ENCODE peak calls at places on chromosomes 16 and 17, in eight cellular contexts. One of them, this sample, is unnamed.

GRCh38 chr16:12587170-12587569 is 216.5 kb downstream of the CPPED1 start:
- DNase-seq in COR-L47: no peak
- DNase-seq in Kasumi-1: no peak
- DNase-seq in B cell: no peak
- DNase-seq in hippocampal formation: no peak
- DNase-seq in stimulated activated CD4-positive, alpha-beta T cell treated with anti-CD3 and anti-CD28 coated beads, Interleukin-1b, Interleukin-23, amount 100 ng/mL, for 1 hour: no peak
- DNase-seq in GM10248: no peak
- DNase-seq in Caco-2: no peak
- DNase-seq in this sample: no peak

GRCh38 chr16:54291107-54291980 is 4.8 kb upstream of the IRX3 start:
- DNase-seq in COR-L47: no peak
- DNase-seq in Kasumi-1: no peak
- DNase-seq in B cell: no peak
- DNase-seq in hippocampal formation: no peak
- DNase-seq in stimulated activated CD4-positive, alpha-beta T cell treated with anti-CD3 and anti-CD28 coated beads, Interleukin-1b, Interleukin-23, amount 100 ng/mL, for 1 hour: no peak
- DNase-seq in GM10248: no peak
- DNase-seq in Caco-2: no peak
- DNase-seq in this sample: no peak

GRCh38 chr16:90081606-90081970 is 4.5 kb upstream of the PRDM7 start:
- DNase-seq in COR-L47: no peak
- DNase-seq in Kasumi-1: no peak
- DNase-seq in B cell: no peak
- DNase-seq in hippocampal formation: no peak
- DNase-seq in stimulated activated CD4-positive, alpha-beta T cell treated with anti-CD3 and anti-CD28 coated beads, Interleukin-1b, Interleukin-23, amount 100 ng/mL, for 1 hour: no peak
- DNase-seq in GM10248: no peak
- DNase-seq in Caco-2: no peak
- DNase-seq in this sample: no peak

GRCh38 chr17:79044462-79044861 is 20.5 kb downstream of the C1QTNF1 start:
- DNase-seq in COR-L47: no peak
- DNase-seq in Kasumi-1: no peak
- DNase-seq in B cell: no peak
- DNase-seq in hippocampal formation: no peak
- DNase-seq in stimulated activated CD4-positive, alpha-beta T cell treated with anti-CD3 and anti-CD28 coated beads, Interleukin-1b, Interleukin-23, amount 100 ng/mL, for 1 hour: no peak
- DNase-seq in GM10248: no peak
- DNase-seq in Caco-2: no peak
- DNase-seq in this sample: no peak

GRCh38 chr16:77211880-77212735 is 12.9 kb downstream of the SYCE1L start:
- DNase-seq in COR-L47: peak; percentile 72
- DNase-seq in Kasumi-1: peak; percentile 37
- DNase-seq in B cell: peak; percentile 73
- DNase-seq in hippocampal formation: no peak
- DNase-seq in stimulated activated CD4-positive, alpha-beta T cell treated with anti-CD3 and anti-CD28 coated beads, Interleukin-1b, Interleukin-23, amount 100 ng/mL, for 1 hour: peak; percentile 23
- DNase-seq in GM10248: peak; percentile 83
- DNase-seq in Caco-2: peak; percentile 87
- DNase-seq in this sample: peak; percentile 46

GRCh38 chr17:77535892-77536291 is 395.1 kb downstream of the SEC14L1 start:
- DNase-seq in COR-L47: no peak
- DNase-seq in Kasumi-1: no peak
- DNase-seq in B cell: no peak
- DNase-seq in hippocampal formation: no peak
- DNase-seq in stimulated activated CD4-positive, alpha-beta T cell treated with anti-CD3 and anti-CD28 coated beads, Interleukin-1b, Interleukin-23, amount 100 ng/mL, for 1 hour: no peak
- DNase-seq in GM10248: no peak
- DNase-seq in Caco-2: no peak
- DNase-seq in this sample: no peak

GRCh38 chr16:56961386-56961785 is 364 bp upstream of the CETP start:
- DNase-seq in COR-L47: no peak
- DNase-seq in Kasumi-1: no peak
- DNase-seq in B cell: no peak
- DNase-seq in hippocampal formation: no peak
- DNase-seq in stimulated activated CD4-positive, alpha-beta T cell treated with anti-CD3 and anti-CD28 coated beads, Interleukin-1b, Interleukin-23, amount 100 ng/mL, for 1 hour: no peak
- DNase-seq in GM10248: no peak
- DNase-seq in Caco-2: no peak
- DNase-seq in this sample: no peak

GRCh38 chr16:81451753-81452680 is 7.4 kb downstream of the CMIP start:
- DNase-seq in COR-L47: no peak
- DNase-seq in Kasumi-1: peak; percentile 76
- DNase-seq in B cell: no peak
- DNase-seq in hippocampal formation: peak; percentile 57
- DNase-seq in stimulated activated CD4-positive, alpha-beta T cell treated with anti-CD3 and anti-CD28 coated beads, Interleukin-1b, Interleukin-23, amount 100 ng/mL, for 1 hour: no peak
- DNase-seq in GM10248: no peak
- DNase-seq in Caco-2: no peak
- DNase-seq in this sample: no peak

GRCh38 chr17:63095459-63095858 is 129.4 kb downstream of the TANC2 start:
- DNase-seq in COR-L47: no peak
- DNase-seq in Kasumi-1: no peak
- DNase-seq in B cell: no peak
- DNase-seq in hippocampal formation: no peak
- DNase-seq in stimulated activated CD4-positive, alpha-beta T cell treated with anti-CD3 and anti-CD28 coated beads, Interleukin-1b, Interleukin-23, amount 100 ng/mL, for 1 hour: no peak
- DNase-seq in GM10248: no peak
- DNase-seq in Caco-2: no peak
- DNase-seq in this sample: no peak

GRCh38 chr16:74304164-74304834 is 7.7 kb downstream of the PSMD7 start:
- DNase-seq in COR-L47: no peak
- DNase-seq in Kasumi-1: peak; percentile 44
- DNase-seq in B cell: no peak
- DNase-seq in hippocampal formation: no peak
- DNase-seq in stimulated activated CD4-positive, alpha-beta T cell treated with anti-CD3 and anti-CD28 coated beads, Interleukin-1b, Interleukin-23, amount 100 ng/mL, for 1 hour: no peak
- DNase-seq in GM10248: no peak
- DNase-seq in Caco-2: no peak
- DNase-seq in this sample: no peak

GRCh38 chr17:29390856-29391631 is 881 bp downstream of the TAOK1 start:
- DNase-seq in COR-L47: no peak
- DNase-seq in Kasumi-1: peak; percentile 67
- DNase-seq in B cell: peak; percentile 38
- DNase-seq in hippocampal formation: peak; percentile 29
- DNase-seq in stimulated activated CD4-positive, alpha-beta T cell treated with anti-CD3 and anti-CD28 coated beads, Interleukin-1b, Interleukin-23, amount 100 ng/mL, for 1 hour: no peak
- DNase-seq in GM10248: no peak
- DNase-seq in Caco-2: peak; percentile 41
- DNase-seq in this sample: no peak

GRCh38 chr17:78179372-78179771 is 7.5 kb downstream of the TK1 start:
- DNase-seq in COR-L47: no peak
- DNase-seq in Kasumi-1: no peak
- DNase-seq in B cell: no peak
- DNase-seq in hippocampal formation: no peak
- DNase-seq in stimulated activated CD4-positive, alpha-beta T cell treated with anti-CD3 and anti-CD28 coated beads, Interleukin-1b, Interleukin-23, amount 100 ng/mL, for 1 hour: no peak
- DNase-seq in GM10248: no peak
- DNase-seq in Caco-2: no peak
- DNase-seq in this sample: no peak

GRCh38 chr16:71900336-71900735 is 5.0 kb downstream of the IST1 start:
- DNase-seq in COR-L47: no peak
- DNase-seq in Kasumi-1: peak; percentile 91
- DNase-seq in B cell: no peak
- DNase-seq in hippocampal formation: peak; percentile 29
- DNase-seq in stimulated activated CD4-positive, alpha-beta T cell treated with anti-CD3 and anti-CD28 coated beads, Interleukin-1b, Interleukin-23, amount 100 ng/mL, for 1 hour: no peak
- DNase-seq in GM10248: no peak
- DNase-seq in Caco-2: no peak
- DNase-seq in this sample: no peak

GRCh38 chr17:13332207-13332606 is 269.5 kb downstream of the HS3ST3A1 start:
- DNase-seq in COR-L47: no peak
- DNase-seq in Kasumi-1: no peak
- DNase-seq in B cell: no peak
- DNase-seq in hippocampal formation: no peak
- DNase-seq in stimulated activated CD4-positive, alpha-beta T cell treated with anti-CD3 and anti-CD28 coated beads, Interleukin-1b, Interleukin-23, amount 100 ng/mL, for 1 hour: no peak
- DNase-seq in GM10248: no peak
- DNase-seq in Caco-2: no peak
- DNase-seq in this sample: no peak

GRCh38 chr17:46063239-46063638 is 64.2 kb downstream of the STH start:
- DNase-seq in COR-L47: no peak
- DNase-seq in Kasumi-1: no peak
- DNase-seq in B cell: no peak
- DNase-seq in hippocampal formation: no peak
- DNase-seq in stimulated activated CD4-positive, alpha-beta T cell treated with anti-CD3 and anti-CD28 coated beads, Interleukin-1b, Interleukin-23, amount 100 ng/mL, for 1 hour: no peak
- DNase-seq in GM10248: no peak
- DNase-seq in Caco-2: no peak
- DNase-seq in this sample: no peak

GRCh38 chr17:43974541-43975315 is 21.0 kb upstream of the PYY start:
- DNase-seq in COR-L47: no peak
- DNase-seq in Kasumi-1: no peak
- DNase-seq in B cell: no peak
- DNase-seq in hippocampal formation: no peak
- DNase-seq in stimulated activated CD4-positive, alpha-beta T cell treated with anti-CD3 and anti-CD28 coated beads, Interleukin-1b, Interleukin-23, amount 100 ng/mL, for 1 hour: no peak
- DNase-seq in GM10248: no peak
- DNase-seq in Caco-2: no peak
- DNase-seq in this sample: no peak

GRCh38 chr16:71421911-71422310 is 19.9 kb downstream of the TLE7 start:
- DNase-seq in COR-L47: no peak
- DNase-seq in Kasumi-1: peak; percentile 41
- DNase-seq in B cell: no peak
- DNase-seq in hippocampal formation: no peak
- DNase-seq in stimulated activated CD4-positive, alpha-beta T cell treated with anti-CD3 and anti-CD28 coated beads, Interleukin-1b, Interleukin-23, amount 100 ng/mL, for 1 hour: no peak
- DNase-seq in GM10248: peak; percentile 59
- DNase-seq in Caco-2: no peak
- DNase-seq in this sample: no peak

GRCh38 chr16:13307861-13308260 is 406.5 kb downstream of the SHISA9 start:
- DNase-seq in COR-L47: no peak
- DNase-seq in Kasumi-1: no peak
- DNase-seq in B cell: no peak
- DNase-seq in hippocampal formation: no peak
- DNase-seq in stimulated activated CD4-positive, alpha-beta T cell treated with anti-CD3 and anti-CD28 coated beads, Interleukin-1b, Interleukin-23, amount 100 ng/mL, for 1 hour: no peak
- DNase-seq in GM10248: no peak
- DNase-seq in Caco-2: no peak
- DNase-seq in this sample: no peak

GRCh38 chr17:44499722-44500121 is 3.5 kb downstream of the GPATCH8 start:
- DNase-seq in COR-L47: no peak
- DNase-seq in Kasumi-1: no peak
- DNase-seq in B cell: no peak
- DNase-seq in hippocampal formation: no peak
- DNase-seq in stimulated activated CD4-positive, alpha-beta T cell treated with anti-CD3 and anti-CD28 coated beads, Interleukin-1b, Interleukin-23, amount 100 ng/mL, for 1 hour: no peak
- DNase-seq in GM10248: no peak
- DNase-seq in Caco-2: no peak
- DNase-seq in this sample: no peak

This sample was measured in GM19239.